ENCODE peak calls at places on chromosomes 12 and 14, in eight cellular contexts. One of them, this sample, is unnamed.

GRCh38 chr12:77795699-77796098 is 35.0 kb upstream of the NAV3 start:
- DNase-seq in activated CD4-positive, CD25-positive, alpha-beta regulatory T cell treated with anti-CD3 and anti-CD28 coated beads, Interleukin-2, amount 50 U/mL, for 16 hours: no peak
- DNase-seq in stimulated activated CD4-positive, alpha-beta T cell treated with anti-CD3 and anti-CD28 coated beads, Interleukin-12 subunit alpha, Interleukin-12 subunit beta, amount 100 ng/mL, for 4 hours: no peak
- DNase-seq in NCI-H1694: no peak
- DNase-seq in sigmoid colon: no peak
- DNase-seq in natural killer cell: no peak
- DNase-seq in body of pancreas: no peak
- DNase-seq in LNCaP clone FGC: no peak
- DNase-seq in this sample: no peak

GRCh38 chr12:66107451-66107915 is 23.1 kb downstream of the LLPH start:
- DNase-seq in sigmoid colon: peak
- DNase-seq in stimulated activated CD4-positive, alpha-beta T cell treated with anti-CD3 and anti-CD28 coated beads, Interleukin-12 subunit alpha, Interleukin-12 subunit beta, amount 100 ng/mL, for 4 hours: peak
- DNase-seq in natural killer cell: peak
- DNase-seq in activated CD4-positive, CD25-positive, alpha-beta regulatory T cell treated with anti-CD3 and anti-CD28 coated beads, Interleukin-2, amount 50 U/mL, for 16 hours: peak
- DNase-seq in body of pancreas: peak
- DNase-seq in LNCaP clone FGC: peak
- DNase-seq in NCI-H1694: peak
- DNase-seq in this sample: peak

GRCh38 chr12:49748306-49748705 is 6.9 kb downstream of the TMBIM6 start:
- DNase-seq in stimulated activated CD4-positive, alpha-beta T cell treated with anti-CD3 and anti-CD28 coated beads, Interleukin-12 subunit alpha, Interleukin-12 subunit beta, amount 100 ng/mL, for 4 hours: no peak
- DNase-seq in sigmoid colon: no peak
- DNase-seq in natural killer cell: no peak
- DNase-seq in activated CD4-positive, CD25-positive, alpha-beta regulatory T cell treated with anti-CD3 and anti-CD28 coated beads, Interleukin-2, amount 50 U/mL, for 16 hours: no peak
- DNase-seq in NCI-H1694: no peak
- DNase-seq in LNCaP clone FGC: no peak
- DNase-seq in body of pancreas: no peak
- DNase-seq in this sample: no peak

GRCh38 chr14:77186911-77187648 is 5.5 kb downstream of the TMEM63C start:
- DNase-seq in body of pancreas: peak
- DNase-seq in NCI-H1694: no peak
- DNase-seq in sigmoid colon: peak
- DNase-seq in natural killer cell: no peak
- DNase-seq in LNCaP clone FGC: no peak
- DNase-seq in stimulated activated CD4-positive, alpha-beta T cell treated with anti-CD3 and anti-CD28 coated beads, Interleukin-12 subunit alpha, Interleukin-12 subunit beta, amount 100 ng/mL, for 4 hours: no peak
- DNase-seq in activated CD4-positive, CD25-positive, alpha-beta regulatory T cell treated with anti-CD3 and anti-CD28 coated beads, Interleukin-2, amount 50 U/mL, for 16 hours: no peak
- DNase-seq in this sample: no peak

GRCh38 chr14:103113303-103113702 is 10.0 kb upstream of the TNFAIP2 start:
- DNase-seq in stimulated activated CD4-positive, alpha-beta T cell treated with anti-CD3 and anti-CD28 coated beads, Interleukin-12 subunit alpha, Interleukin-12 subunit beta, amount 100 ng/mL, for 4 hours: no peak
- DNase-seq in LNCaP clone FGC: no peak
- DNase-seq in sigmoid colon: no peak
- DNase-seq in NCI-H1694: no peak
- DNase-seq in activated CD4-positive, CD25-positive, alpha-beta regulatory T cell treated with anti-CD3 and anti-CD28 coated beads, Interleukin-2, amount 50 U/mL, for 16 hours: no peak
- DNase-seq in natural killer cell: no peak
- DNase-seq in body of pancreas: no peak
- DNase-seq in this sample: no peak

GRCh38 chr12:93484315-93484981 is 17.1 kb downstream of the MRPL42 start:
- DNase-seq in natural killer cell: no peak
- DNase-seq in LNCaP clone FGC: peak
- DNase-seq in activated CD4-positive, CD25-positive, alpha-beta regulatory T cell treated with anti-CD3 and anti-CD28 coated beads, Interleukin-2, amount 50 U/mL, for 16 hours: no peak
- DNase-seq in stimulated activated CD4-positive, alpha-beta T cell treated with anti-CD3 and anti-CD28 coated beads, Interleukin-12 subunit alpha, Interleukin-12 subunit beta, amount 100 ng/mL, for 4 hours: no peak
- DNase-seq in body of pancreas: no peak
- DNase-seq in NCI-H1694: no peak
- DNase-seq in sigmoid colon: no peak
- DNase-seq in this sample: no peak

GRCh38 chr14:67815573-67816235 is 686 bp downstream of the ZFYVE26 start:
- DNase-seq in NCI-H1694: no peak
- DNase-seq in body of pancreas: no peak
- DNase-seq in sigmoid colon: no peak
- DNase-seq in natural killer cell: no peak
- DNase-seq in stimulated activated CD4-positive, alpha-beta T cell treated with anti-CD3 and anti-CD28 coated beads, Interleukin-12 subunit alpha, Interleukin-12 subunit beta, amount 100 ng/mL, for 4 hours: no peak
- DNase-seq in activated CD4-positive, CD25-positive, alpha-beta regulatory T cell treated with anti-CD3 and anti-CD28 coated beads, Interleukin-2, amount 50 U/mL, for 16 hours: no peak
- DNase-seq in LNCaP clone FGC: no peak
- DNase-seq in this sample: no peak

GRCh38 chr14:63752449-63753169 is 24.7 kb upstream of the SGPP1 start:
- DNase-seq in activated CD4-positive, CD25-positive, alpha-beta regulatory T cell treated with anti-CD3 and anti-CD28 coated beads, Interleukin-2, amount 50 U/mL, for 16 hours: no peak
- DNase-seq in NCI-H1694: no peak
- DNase-seq in stimulated activated CD4-positive, alpha-beta T cell treated with anti-CD3 and anti-CD28 coated beads, Interleukin-12 subunit alpha, Interleukin-12 subunit beta, amount 100 ng/mL, for 4 hours: no peak
- DNase-seq in natural killer cell: no peak
- DNase-seq in body of pancreas: peak
- DNase-seq in LNCaP clone FGC: no peak
- DNase-seq in sigmoid colon: no peak
- DNase-seq in this sample: no peak

GRCh38 chr12:132399092-132400010 is 70.0 kb upstream of the GALNT9 start:
- DNase-seq in natural killer cell: no peak
- DNase-seq in activated CD4-positive, CD25-positive, alpha-beta regulatory T cell treated with anti-CD3 and anti-CD28 coated beads, Interleukin-2, amount 50 U/mL, for 16 hours: no peak
- DNase-seq in stimulated activated CD4-positive, alpha-beta T cell treated with anti-CD3 and anti-CD28 coated beads, Interleukin-12 subunit alpha, Interleukin-12 subunit beta, amount 100 ng/mL, for 4 hours: no peak
- DNase-seq in LNCaP clone FGC: no peak
- DNase-seq in body of pancreas: no peak
- DNase-seq in NCI-H1694: no peak
- DNase-seq in sigmoid colon: peak
- DNase-seq in this sample: no peak

GRCh38 chr14:52950898-52951729 is at the start of gene FERMT2:
- DNase-seq in sigmoid colon: peak
- DNase-seq in natural killer cell: peak
- DNase-seq in LNCaP clone FGC: no peak
- DNase-seq in stimulated activated CD4-positive, alpha-beta T cell treated with anti-CD3 and anti-CD28 coated beads, Interleukin-12 subunit alpha, Interleukin-12 subunit beta, amount 100 ng/mL, for 4 hours: peak
- DNase-seq in NCI-H1694: peak
- DNase-seq in activated CD4-positive, CD25-positive, alpha-beta regulatory T cell treated with anti-CD3 and anti-CD28 coated beads, Interleukin-2, amount 50 U/mL, for 16 hours: no peak
- DNase-seq in body of pancreas: peak
- DNase-seq in this sample: peak

GRCh38 chr12:29337325-29337724 is 43.6 kb downstream of the ERGIC2 start:
- DNase-seq in NCI-H1694: no peak
- DNase-seq in natural killer cell: no peak
- DNase-seq in stimulated activated CD4-positive, alpha-beta T cell treated with anti-CD3 and anti-CD28 coated beads, Interleukin-12 subunit alpha, Interleukin-12 subunit beta, amount 100 ng/mL, for 4 hours: no peak
- DNase-seq in sigmoid colon: no peak
- DNase-seq in LNCaP clone FGC: no peak
- DNase-seq in body of pancreas: no peak
- DNase-seq in activated CD4-positive, CD25-positive, alpha-beta regulatory T cell treated with anti-CD3 and anti-CD28 coated beads, Interleukin-2, amount 50 U/mL, for 16 hours: no peak
- DNase-seq in this sample: no peak

GRCh38 chr14:95533391-95533821 is 1.4 kb upstream of the GLRX5 start:
- DNase-seq in activated CD4-positive, CD25-positive, alpha-beta regulatory T cell treated with anti-CD3 and anti-CD28 coated beads, Interleukin-2, amount 50 U/mL, for 16 hours: no peak
- DNase-seq in body of pancreas: peak
- DNase-seq in stimulated activated CD4-positive, alpha-beta T cell treated with anti-CD3 and anti-CD28 coated beads, Interleukin-12 subunit alpha, Interleukin-12 subunit beta, amount 100 ng/mL, for 4 hours: no peak
- DNase-seq in natural killer cell: no peak
- DNase-seq in LNCaP clone FGC: no peak
- DNase-seq in sigmoid colon: no peak
- DNase-seq in NCI-H1694: peak
- DNase-seq in this sample: no peak

GRCh38 chr12:93419388-93420034 is 22.2 kb downstream of the UBE2N start:
- DNase-seq in stimulated activated CD4-positive, alpha-beta T cell treated with anti-CD3 and anti-CD28 coated beads, Interleukin-12 subunit alpha, Interleukin-12 subunit beta, amount 100 ng/mL, for 4 hours: no peak
- DNase-seq in LNCaP clone FGC: no peak
- DNase-seq in NCI-H1694: peak
- DNase-seq in body of pancreas: no peak
- DNase-seq in sigmoid colon: no peak
- DNase-seq in natural killer cell: no peak
- DNase-seq in activated CD4-positive, CD25-positive, alpha-beta regulatory T cell treated with anti-CD3 and anti-CD28 coated beads, Interleukin-2, amount 50 U/mL, for 16 hours: no peak
- DNase-seq in this sample: no peak

GRCh38 chr12:74820324-74820723 is 282.7 kb downstream of the ATXN7L3B start:
- DNase-seq in NCI-H1694: no peak
- DNase-seq in stimulated activated CD4-positive, alpha-beta T cell treated with anti-CD3 and anti-CD28 coated beads, Interleukin-12 subunit alpha, Interleukin-12 subunit beta, amount 100 ng/mL, for 4 hours: no peak
- DNase-seq in sigmoid colon: no peak
- DNase-seq in activated CD4-positive, CD25-positive, alpha-beta regulatory T cell treated with anti-CD3 and anti-CD28 coated beads, Interleukin-2, amount 50 U/mL, for 16 hours: no peak
- DNase-seq in natural killer cell: no peak
- DNase-seq in LNCaP clone FGC: no peak
- DNase-seq in body of pancreas: no peak
- DNase-seq in this sample: no peak

GRCh38 chr12:131415781-131416180 is 295.1 kb upstream of the SFSWAP start:
- DNase-seq in body of pancreas: no peak
- DNase-seq in NCI-H1694: no peak
- DNase-seq in LNCaP clone FGC: no peak
- DNase-seq in stimulated activated CD4-positive, alpha-beta T cell treated with anti-CD3 and anti-CD28 coated beads, Interleukin-12 subunit alpha, Interleukin-12 subunit beta, amount 100 ng/mL, for 4 hours: no peak
- DNase-seq in activated CD4-positive, CD25-positive, alpha-beta regulatory T cell treated with anti-CD3 and anti-CD28 coated beads, Interleukin-2, amount 50 U/mL, for 16 hours: no peak
- DNase-seq in sigmoid colon: no peak
- DNase-seq in natural killer cell: no peak
- DNase-seq in this sample: no peak

GRCh38 chr12:100058482-100059029 is 73.8 kb upstream of the ANKS1B start:
- DNase-seq in stimulated activated CD4-positive, alpha-beta T cell treated with anti-CD3 and anti-CD28 coated beads, Interleukin-12 subunit alpha, Interleukin-12 subunit beta, amount 100 ng/mL, for 4 hours: no peak
- DNase-seq in body of pancreas: no peak
- DNase-seq in NCI-H1694: no peak
- DNase-seq in activated CD4-positive, CD25-positive, alpha-beta regulatory T cell treated with anti-CD3 and anti-CD28 coated beads, Interleukin-2, amount 50 U/mL, for 16 hours: no peak
- DNase-seq in sigmoid colon: no peak
- DNase-seq in LNCaP clone FGC: no peak
- DNase-seq in natural killer cell: no peak
- DNase-seq in this sample: no peak

GRCh38 chr14:77782202-77782601 is 17.7 kb upstream of the ADCK1 start:
- DNase-seq in body of pancreas: no peak
- DNase-seq in LNCaP clone FGC: no peak
- DNase-seq in NCI-H1694: no peak
- DNase-seq in activated CD4-positive, CD25-positive, alpha-beta regulatory T cell treated with anti-CD3 and anti-CD28 coated beads, Interleukin-2, amount 50 U/mL, for 16 hours: no peak
- DNase-seq in stimulated activated CD4-positive, alpha-beta T cell treated with anti-CD3 and anti-CD28 coated beads, Interleukin-12 subunit alpha, Interleukin-12 subunit beta, amount 100 ng/mL, for 4 hours: no peak
- DNase-seq in sigmoid colon: no peak
- DNase-seq in natural killer cell: no peak
- DNase-seq in this sample: no peak

GRCh38 chr12:11888029-11888428 is 182.7 kb upstream of the BCL2L14 start:
- DNase-seq in NCI-H1694: no peak
- DNase-seq in natural killer cell: no peak
- DNase-seq in sigmoid colon: no peak
- DNase-seq in LNCaP clone FGC: no peak
- DNase-seq in body of pancreas: no peak
- DNase-seq in stimulated activated CD4-positive, alpha-beta T cell treated with anti-CD3 and anti-CD28 coated beads, Interleukin-12 subunit alpha, Interleukin-12 subunit beta, amount 100 ng/mL, for 4 hours: no peak
- DNase-seq in activated CD4-positive, CD25-positive, alpha-beta regulatory T cell treated with anti-CD3 and anti-CD28 coated beads, Interleukin-2, amount 50 U/mL, for 16 hours: no peak
- DNase-seq in this sample: no peak

GRCh38 chr14:96080571-96080970 is 41.4 kb downstream of the C14orf132 start:
- DNase-seq in stimulated activated CD4-positive, alpha-beta T cell treated with anti-CD3 and anti-CD28 coated beads, Interleukin-12 subunit alpha, Interleukin-12 subunit beta, amount 100 ng/mL, for 4 hours: no peak
- DNase-seq in natural killer cell: no peak
- DNase-seq in sigmoid colon: peak
- DNase-seq in LNCaP clone FGC: no peak
- DNase-seq in activated CD4-positive, CD25-positive, alpha-beta regulatory T cell treated with anti-CD3 and anti-CD28 coated beads, Interleukin-2, amount 50 U/mL, for 16 hours: no peak
- DNase-seq in NCI-H1694: no peak
- DNase-seq in body of pancreas: no peak
- DNase-seq in this sample: no peak

GRCh38 chr14:97977711-97978261 is 1180.6 kb downstream of the VRK1 start:
- DNase-seq in stimulated activated CD4-positive, alpha-beta T cell treated with anti-CD3 and anti-CD28 coated beads, Interleukin-12 subunit alpha, Interleukin-12 subunit beta, amount 100 ng/mL, for 4 hours: peak
- DNase-seq in NCI-H1694: peak
- DNase-seq in activated CD4-positive, CD25-positive, alpha-beta regulatory T cell treated with anti-CD3 and anti-CD28 coated beads, Interleukin-2, amount 50 U/mL, for 16 hours: peak
- DNase-seq in body of pancreas: peak
- DNase-seq in LNCaP clone FGC: no peak
- DNase-seq in natural killer cell: no peak
- DNase-seq in sigmoid colon: peak
- DNase-seq in this sample: no peak

GRCh38 chr12:24974216-24974615 is 25.3 kb upstream of the BCAT1 start:
- DNase-seq in natural killer cell: no peak
- DNase-seq in sigmoid colon: no peak
- DNase-seq in NCI-H1694: no peak
- DNase-seq in stimulated activated CD4-positive, alpha-beta T cell treated with anti-CD3 and anti-CD28 coated beads, Interleukin-12 subunit alpha, Interleukin-12 subunit beta, amount 100 ng/mL, for 4 hours: no peak
- DNase-seq in body of pancreas: no peak
- DNase-seq in LNCaP clone FGC: no peak
- DNase-seq in activated CD4-positive, CD25-positive, alpha-beta regulatory T cell treated with anti-CD3 and anti-CD28 coated beads, Interleukin-2, amount 50 U/mL, for 16 hours: no peak
- DNase-seq in this sample: no peak

GRCh38 chr12:50380761-50381325 is 15.6 kb downstream of the FAM186A start:
- DNase-seq in LNCaP clone FGC: no peak
- DNase-seq in NCI-H1694: no peak
- DNase-seq in activated CD4-positive, CD25-positive, alpha-beta regulatory T cell treated with anti-CD3 and anti-CD28 coated beads, Interleukin-2, amount 50 U/mL, for 16 hours: no peak
- DNase-seq in natural killer cell: no peak
- DNase-seq in sigmoid colon: no peak
- DNase-seq in body of pancreas: no peak
- DNase-seq in stimulated activated CD4-positive, alpha-beta T cell treated with anti-CD3 and anti-CD28 coated beads, Interleukin-12 subunit alpha, Interleukin-12 subunit beta, amount 100 ng/mL, for 4 hours: no peak
- DNase-seq in this sample: no peak

GRCh38 chr14:67396381-67396965 is 15.5 kb downstream of the PLEK2 start:
- DNase-seq in sigmoid colon: no peak
- DNase-seq in stimulated activated CD4-positive, alpha-beta T cell treated with anti-CD3 and anti-CD28 coated beads, Interleukin-12 subunit alpha, Interleukin-12 subunit beta, amount 100 ng/mL, for 4 hours: no peak
- DNase-seq in LNCaP clone FGC: no peak
- DNase-seq in activated CD4-positive, CD25-positive, alpha-beta regulatory T cell treated with anti-CD3 and anti-CD28 coated beads, Interleukin-2, amount 50 U/mL, for 16 hours: no peak
- DNase-seq in body of pancreas: no peak
- DNase-seq in NCI-H1694: no peak
- DNase-seq in natural killer cell: no peak
- DNase-seq in this sample: no peak

GRCh38 chr14:32472512-32473472 is 143.7 kb downstream of the AKAP6 start:
- DNase-seq in activated CD4-positive, CD25-positive, alpha-beta regulatory T cell treated with anti-CD3 and anti-CD28 coated beads, Interleukin-2, amount 50 U/mL, for 16 hours: no peak
- DNase-seq in LNCaP clone FGC: no peak
- DNase-seq in stimulated activated CD4-positive, alpha-beta T cell treated with anti-CD3 and anti-CD28 coated beads, Interleukin-12 subunit alpha, Interleukin-12 subunit beta, amount 100 ng/mL, for 4 hours: no peak
- DNase-seq in body of pancreas: no peak
- DNase-seq in natural killer cell: no peak
- DNase-seq in sigmoid colon: no peak
- DNase-seq in NCI-H1694: peak
- DNase-seq in this sample: no peak

GRCh38 chr12:100608776-100609175 is 35.3 kb downstream of the GAS2L3 start:
- DNase-seq in NCI-H1694: no peak
- DNase-seq in stimulated activated CD4-positive, alpha-beta T cell treated with anti-CD3 and anti-CD28 coated beads, Interleukin-12 subunit alpha, Interleukin-12 subunit beta, amount 100 ng/mL, for 4 hours: no peak
- DNase-seq in sigmoid colon: no peak
- DNase-seq in activated CD4-positive, CD25-positive, alpha-beta regulatory T cell treated with anti-CD3 and anti-CD28 coated beads, Interleukin-2, amount 50 U/mL, for 16 hours: no peak
- DNase-seq in LNCaP clone FGC: no peak
- DNase-seq in body of pancreas: peak
- DNase-seq in natural killer cell: no peak
- DNase-seq in this sample: no peak

GRCh38 chr12:2653461-2653965 is 141.3 kb upstream of the FKBP4 start:
- DNase-seq in stimulated activated CD4-positive, alpha-beta T cell treated with anti-CD3 and anti-CD28 coated beads, Interleukin-12 subunit alpha, Interleukin-12 subunit beta, amount 100 ng/mL, for 4 hours: no peak
- DNase-seq in NCI-H1694: no peak
- DNase-seq in body of pancreas: no peak
- DNase-seq in activated CD4-positive, CD25-positive, alpha-beta regulatory T cell treated with anti-CD3 and anti-CD28 coated beads, Interleukin-2, amount 50 U/mL, for 16 hours: no peak
- DNase-seq in natural killer cell: no peak
- DNase-seq in sigmoid colon: peak
- DNase-seq in LNCaP clone FGC: no peak
- DNase-seq in this sample: no peak

GRCh38 chr12:21773263-21773741 is 1.2 kb downstream of the KCNJ8 start:
- DNase-seq in body of pancreas: peak
- DNase-seq in natural killer cell: no peak
- DNase-seq in activated CD4-positive, CD25-positive, alpha-beta regulatory T cell treated with anti-CD3 and anti-CD28 coated beads, Interleukin-2, amount 50 U/mL, for 16 hours: no peak
- DNase-seq in sigmoid colon: peak
- DNase-seq in LNCaP clone FGC: no peak
- DNase-seq in NCI-H1694: no peak
- DNase-seq in stimulated activated CD4-positive, alpha-beta T cell treated with anti-CD3 and anti-CD28 coated beads, Interleukin-12 subunit alpha, Interleukin-12 subunit beta, amount 100 ng/mL, for 4 hours: no peak
- DNase-seq in this sample: peak

GRCh38 chr14:92093320-92093719 is 13.1 kb downstream of the ATXN3 start:
- DNase-seq in activated CD4-positive, CD25-positive, alpha-beta regulatory T cell treated with anti-CD3 and anti-CD28 coated beads, Interleukin-2, amount 50 U/mL, for 16 hours: no peak
- DNase-seq in natural killer cell: no peak
- DNase-seq in LNCaP clone FGC: no peak
- DNase-seq in NCI-H1694: no peak
- DNase-seq in body of pancreas: no peak
- DNase-seq in sigmoid colon: no peak
- DNase-seq in stimulated activated CD4-positive, alpha-beta T cell treated with anti-CD3 and anti-CD28 coated beads, Interleukin-12 subunit alpha, Interleukin-12 subunit beta, amount 100 ng/mL, for 4 hours: no peak
- DNase-seq in this sample: no peak

GRCh38 chr14:33915682-33916081 is 35.2 kb downstream of the EGLN3 start:
- DNase-seq in natural killer cell: no peak
- DNase-seq in activated CD4-positive, CD25-positive, alpha-beta regulatory T cell treated with anti-CD3 and anti-CD28 coated beads, Interleukin-2, amount 50 U/mL, for 16 hours: no peak
- DNase-seq in NCI-H1694: no peak
- DNase-seq in sigmoid colon: no peak
- DNase-seq in body of pancreas: no peak
- DNase-seq in stimulated activated CD4-positive, alpha-beta T cell treated with anti-CD3 and anti-CD28 coated beads, Interleukin-12 subunit alpha, Interleukin-12 subunit beta, amount 100 ng/mL, for 4 hours: no peak
- DNase-seq in LNCaP clone FGC: no peak
- DNase-seq in this sample: no peak